ENCODE peak calls at places on chromosomes 7 and 10, in eight cellular contexts. N is GM04504; W is amniotic stem cell; Z is HL-60; U is GM03348; T is stimulated activated CD4-positive, alpha-beta T cell treated with anti-CD3 and anti-CD28 coated beads, Interleukin-1b, Interleukin-23, amount 100 ng/mL, for 24 hours; D is HT1080; F is OCI-LY7. S is an unnamed sample.

GRCh38 chr10:91796332-91797076 is 1.7 kb upstream of the TNKS2 start:
- DNase-seq in W (no peak), F (peak; percentile 65), N (no peak), T (peak; percentile 36), Z (no peak), U (peak; percentile 30), D (no peak), S (no peak)

GRCh38 chr7:94949532-94949931 is 42.1 kb downstream of the PPP1R9A start:
- DNase-seq in N (no peak), D (peak; percentile 14), F (no peak), Z (no peak), U (no peak), T (no peak), W (no peak), S (no peak)

GRCh38 chr10:44466236-44466635 is 81.3 kb upstream of the CXCL12 start:
- DNase-seq in T (no peak), Z (no peak), N (no peak), W (no peak), F (no peak), D (no peak), U (peak; percentile 35), S (no peak)

GRCh38 chr7:11193131-11193867 is 219.6 kb downstream of the PHF14 start:
- DNase-seq in U (peak; percentile 27), N (no peak), D (peak; percentile 47), Z (no peak), F (no peak), T (no peak), W (no peak), S (no peak)

GRCh38 chr7:119228482-119228881 is 1004.0 kb downstream of the ANKRD7 start:
- DNase-seq in T (no peak), D (no peak), U (no peak), F (no peak), W (no peak), N (no peak), Z (no peak), S (no peak)

GRCh38 chr10:24822557-24822956 is 98.9 kb upstream of the ARHGAP21 start:
- DNase-seq in Z (no peak), T (peak; percentile 8), D (no peak), U (no peak), N (no peak), F (no peak), W (no peak), S (no peak)

GRCh38 chr10:93579089-93579488 is 12.6 kb downstream of the FFAR4 start:
- DNase-seq in Z (no peak), N (no peak), D (peak; percentile 54), F (no peak), W (no peak), T (no peak), U (no peak), S (no peak)

GRCh38 chr10:130041691-130042225 is 68.9 kb downstream of the C10orf143 start:
- DNase-seq in F (no peak), W (no peak), Z (no peak), N (no peak), D (no peak), U (no peak), T (no peak), S (no peak)

GRCh38 chr10:22308390-22308789 is 7.8 kb upstream of the COMMD3 start:
- DNase-seq in T (no peak), F (no peak), N (no peak), U (no peak), W (peak; percentile 15), Z (no peak), D (peak; percentile 70), S (no peak)

GRCh38 chr7:110898516-110898915 is 192.4 kb upstream of the LRRN3 start:
- DNase-seq in D (no peak), U (no peak), T (no peak), F (no peak), W (no peak), N (no peak), Z (no peak), S (no peak)

GRCh38 chr7:139423091-139423490 is 60.4 kb downstream of the KLRG2 start:
- DNase-seq in U (no peak), Z (no peak), T (no peak), F (no peak), D (no peak), N (no peak), W (no peak), S (no peak)

GRCh38 chr7:5699951-5700384 is 81.5 kb downstream of the RNF216 start:
- DNase-seq in N (no peak), F (peak; percentile 25), T (peak; percentile 71), D (no peak), W (no peak), Z (no peak), U (no peak), S (no peak)

GRCh38 chr7:36287371-36288241 is 102.1 kb upstream of the ANLN start:
- DNase-seq in N (no peak), W (no peak), Z (no peak), U (no peak), D (no peak), F (peak; percentile 82), T (no peak), S (no peak)

GRCh38 chr10:13117842-13118783 is 18.1 kb downstream of the OPTN start:
- DNase-seq in N (no peak), D (no peak), U (no peak), T (no peak), F (peak; percentile 18), Z (no peak), W (no peak), S (no peak)

GRCh38 chr10:71667374-71667750 is 52.2 kb downstream of the C10orf105 start:
- DNase-seq in T (no peak), D (no peak), Z (no peak), W (no peak), U (no peak), F (peak; percentile 73), N (no peak), S (no peak)

GRCh38 chr7:80284848-80285247 is 150.2 kb downstream of the GNAI1 start:
- DNase-seq in U (peak; percentile 71), T (no peak), D (peak; percentile 57), W (peak; percentile 14), N (peak; percentile 50), F (no peak), Z (no peak), S (peak; percentile 41)

GRCh38 chr10:15267496-15267895 is 99.0 kb upstream of the NMT2 start:
- DNase-seq in D (no peak), Z (no peak), T (no peak), W (no peak), U (no peak), F (no peak), N (no peak), S (no peak)

GRCh38 chr10:26222563-26222962 is 6.0 kb downstream of the GAD2 start:
- DNase-seq in F (no peak), D (no peak), Z (no peak), T (no peak), W (no peak), U (no peak), N (no peak), S (no peak)

GRCh38 chr7:33581239-33581638 is 324.1 kb upstream of the BMPER start:
- DNase-seq in Z (no peak), N (no peak), W (no peak), U (no peak), T (no peak), D (no peak), F (no peak), S (no peak)

GRCh38 chr7:157827045-157827862 is 490.4 kb downstream of the DNAJB6 start:
- DNase-seq in U (no peak), D (no peak), W (no peak), T (no peak), Z (no peak), N (no peak), F (no peak), S (no peak)

GRCh38 chr7:38222481-38223096 is 44.5 kb downstream of the STARD3NL start:
- DNase-seq in N (no peak), Z (peak; percentile 29), U (peak; percentile 63), W (no peak), F (peak; percentile 63), D (peak; percentile 41), T (no peak), S (no peak)

GRCh38 chr10:61733358-61733940 is 70.7 kb downstream of the CABCOCO1 start:
- DNase-seq in W (peak; percentile 39), N (no peak), F (peak; percentile 56), U (peak; percentile 51), Z (no peak), T (no peak), D (peak; percentile 37), S (no peak)

GRCh38 chr7:48035967-48036478 is 680 bp downstream of the C7orf57 start:
- DNase-seq in N (peak; percentile 9), D (no peak), Z (no peak), T (no peak), F (no peak), W (no peak), U (peak; percentile 46), S (no peak)